ENCODE peak calls at places on chromosomes 11 and 22, in seven cellular contexts. J, L, R, S, C, H and A are unnamed samples.

GRCh38 chr22:28935713-28936112 is 52.3 kb downstream of the ZNRF3 start:
- DNase-seq in J (no peak), L (no peak), R (no peak), S (no peak), C (no peak), H (no peak), A (no peak)

GRCh38 chr11:35145249-35145648 is 6.3 kb downstream of the CD44 start:
- DNase-seq in J (no peak), L (no peak), R (no peak), S (no peak), C (no peak), H (no peak), A (no peak)

GRCh38 chr11:110305169-110306018 is 9.0 kb upstream of the RDX start:
- DNase-seq in J (no peak), L (no peak), R (no peak), S (no peak), C (no peak), H (no peak), A (peak)

GRCh38 chr11:116553482-116553881 is 219.3 kb downstream of the BUD13 start:
- DNase-seq in J (no peak), L (no peak), R (no peak), S (no peak), C (no peak), H (no peak), A (no peak)

GRCh38 chr11:69427906-69428880 is 53.3 kb upstream of the LINC01488 start:
- DNase-seq in J (no peak), L (no peak), R (no peak), S (no peak), C (no peak), H (no peak), A (no peak)

GRCh38 chr22:26581026-26581425 is 8.9 kb downstream of the TPST2 start:
- DNase-seq in J (no peak), L (no peak), R (no peak), S (no peak), C (no peak), H (no peak), A (no peak)

GRCh38 chr22:18970180-18970947 is 34.3 kb upstream of the PRODH start:
- DNase-seq in J (no peak), L (no peak), R (no peak), S (no peak), C (no peak), H (no peak), A (no peak)

GRCh38 chr22:40757071-40757470 is 62.1 kb downstream of the SLC25A17 start:
- DNase-seq in J (no peak), L (no peak), R (no peak), S (no peak), C (no peak), H (no peak), A (no peak)

GRCh38 chr11:70432065-70432464 is 33.7 kb downstream of the CTTN start:
- DNase-seq in J (no peak), L (no peak), R (no peak), S (no peak), C (no peak), H (no peak), A (no peak)

GRCh38 chr11:117978982-117979381 is 7.2 kb upstream of the IL10RA start:
- DNase-seq in J (no peak), L (no peak), R (no peak), S (no peak), C (no peak), H (no peak), A (no peak)

GRCh38 chr11:30567148-30567547 is 19.0 kb downstream of the MPPED2 start:
- DNase-seq in J (no peak), L (no peak), R (no peak), S (no peak), C (no peak), H (no peak), A (no peak)

GRCh38 chr22:31790240-31790639 is 36.4 kb downstream of the DEPDC5 start:
- DNase-seq in J (no peak), L (no peak), R (no peak), S (no peak), C (no peak), H (no peak), A (no peak)